ENCODE peak calls at places on chromosomes 1 and 21, in eight cellular contexts. D is bronchial epithelial cell; R is colonic mucosa; U is AML-193; G is substantia nigra; C is GM18507; V is stimulated activated CD8-positive, alpha-beta memory T cell treated with anti-CD3 and anti-CD28 coated beads, Interleukin-15, amount 100 ng/mL, for 4 hours; F is naive thymus-derived CD4-positive, alpha-beta T cell. X is an unnamed sample.

GRCh38 chr1:63868220-63868897 is 94.5 kb downstream of the ROR1 start:
- DNase-seq in D (peak), R (no peak), U (no peak), G (no peak), C (no peak), V (no peak), F (no peak), X (no peak)

GRCh38 chr1:109874445-109874844 is 36.2 kb upstream of the CSF1 start:
- DNase-seq in D (no peak), R (no peak), U (no peak), G (no peak), C (no peak), V (no peak), F (no peak), X (no peak)

GRCh38 chr1:238811211-238811610 is 575.2 kb upstream of the CHRM3 start:
- DNase-seq in D (no peak), R (no peak), U (no peak), G (no peak), C (no peak), V (no peak), F (no peak), X (no peak)

GRCh38 chr1:52195161-52195560 is 53.3 kb downstream of the ZFYVE9 start:
- DNase-seq in D (no peak), R (no peak), U (no peak), G (no peak), C (no peak), V (no peak), F (no peak), X (no peak)

GRCh38 chr1:186183970-186184628 is 191.0 kb downstream of the TPR start:
- DNase-seq in D (no peak), R (no peak), U (no peak), G (no peak), C (no peak), V (no peak), F (no peak), X (no peak)

GRCh38 chr1:44609768-44610526 is 64.3 kb downstream of the TMEM53 start:
- DNase-seq in D (no peak), R (no peak), U (no peak), G (no peak), C (no peak), V (no peak), F (no peak), X (no peak)

GRCh38 chr1:228373681-228374571 is 32.7 kb downstream of the TRIM11 start:
- DNase-seq in D (no peak), R (no peak), U (no peak), G (no peak), C (no peak), V (no peak), F (no peak), X (no peak)

GRCh38 chr1:221327954-221328353 is 413.9 kb downstream of the DUSP10 start:
- DNase-seq in D (no peak), R (no peak), U (no peak), G (no peak), C (no peak), V (no peak), F (no peak), X (no peak)

GRCh38 chr1:59672851-59673574 is 141.7 kb upstream of the HOOK1 start:
- DNase-seq in D (peak), R (no peak), U (no peak), G (no peak), C (no peak), V (no peak), F (no peak), X (peak)

GRCh38 chr1:203145321-203146041 is 18.0 kb downstream of the ADORA1 start:
- DNase-seq in D (no peak), R (no peak), U (no peak), G (no peak), C (no peak), V (no peak), F (no peak), X (no peak)

GRCh38 chr1:40187399-40187798 is 26.2 kb downstream of the RLF start:
- DNase-seq in D (no peak), R (no peak), U (no peak), G (no peak), C (no peak), V (no peak), F (no peak), X (no peak)

GRCh38 chr21:38751379-38752050 is 54.2 kb upstream of the ETS2 start:
- DNase-seq in D (no peak), R (no peak), U (peak), G (peak), C (no peak), V (no peak), F (no peak), X (peak)

GRCh38 chr1:234488054-234488953 is 9.3 kb upstream of the TARBP1 start:
- DNase-seq in D (no peak), R (no peak), U (no peak), G (no peak), C (no peak), V (no peak), F (no peak), X (no peak)

GRCh38 chr1:5980314-5981008 is 11.8 kb downstream of the NPHP4 start:
- DNase-seq in D (no peak), R (no peak), U (no peak), G (no peak), C (no peak), V (no peak), F (no peak), X (peak)

GRCh38 chr1:118960026-118960561 is 28.0 kb downstream of the TBX15 start:
- DNase-seq in D (peak), R (no peak), U (no peak), G (no peak), C (no peak), V (no peak), F (no peak), X (no peak)

GRCh38 chr1:42184616-42185015 is 20.1 kb upstream of the GUCA2A start:
- DNase-seq in D (no peak), R (no peak), U (no peak), G (no peak), C (no peak), V (no peak), F (no peak), X (no peak)

GRCh38 chr1:149848811-149849210 is 50.6 kb upstream of the BOLA1 start:
- DNase-seq in D (no peak), R (no peak), U (no peak), G (no peak), C (no peak), V (no peak), F (no peak), X (peak)

GRCh38 chr1:20366766-20367602 is 76.3 kb downstream of the VWA5B1 start:
- DNase-seq in D (peak), R (peak), U (no peak), G (peak), C (no peak), V (no peak), F (no peak), X (no peak)

GRCh38 chr1:225745231-225745630 is 32.4 kb upstream of the SRP9 start:
- DNase-seq in D (no peak), R (no peak), U (no peak), G (no peak), C (no peak), V (no peak), F (no peak), X (no peak)

GRCh38 chr1:53348491-53349368 is 20.9 kb upstream of the LRP8 start:
- DNase-seq in D (no peak), R (peak), U (no peak), G (no peak), C (no peak), V (no peak), F (no peak), X (no peak)

GRCh38 chr1:240987928-240988327 is 369.1 kb downstream of the RGS7 start:
- DNase-seq in D (no peak), R (no peak), U (no peak), G (no peak), C (no peak), V (no peak), F (no peak), X (no peak)

GRCh38 chr1:171434717-171435346 is 50.5 kb upstream of the PRRC2C start:
- DNase-seq in D (peak), R (no peak), U (peak), G (no peak), C (no peak), V (no peak), F (peak), X (peak)

GRCh38 chr1:1080951-1081310 is 6.8 kb upstream of the RNF223 start:
- DNase-seq in D (no peak), R (no peak), U (no peak), G (no peak), C (no peak), V (no peak), F (no peak), X (no peak)

GRCh38 chr1:3117879-3118278 is 48.9 kb downstream of the PRDM16 start:
- DNase-seq in D (no peak), R (no peak), U (no peak), G (no peak), C (no peak), V (no peak), F (no peak), X (no peak)

GRCh38 chr1:79785964-79786363 is 779.4 kb upstream of the ADGRL4 start:
- DNase-seq in D (no peak), R (no peak), U (no peak), G (no peak), C (no peak), V (no peak), F (no peak), X (no peak)

X was measured in NB4.